ENCODE peak calls at places on chromosomes 2 and 18, in four cellular contexts. E is GM12878, Q is HL-60, V is K562. J is an unnamed sample.

GRCh38 chr2:1837022-1837421 is 92.7 kb upstream of the PXDN start:
- DNase-seq in E (no peak), Q (no peak), V (no peak), J (no peak)

GRCh38 chr2:69915050-69915945 is at the start of gene MXD1:
- DNase-seq in E (no peak), Q (no peak), V (peak), J (no peak)

GRCh38 chr2:24435391-24436316 is 55.4 kb upstream of the NCOA1 start:
- DNase-seq in E (no peak), Q (no peak), V (no peak), J (no peak)

GRCh38 chr2:14855751-14856150 is 223.2 kb downstream of the LRATD1 start:
- DNase-seq in E (no peak), Q (no peak), V (no peak), J (no peak)

GRCh38 chr2:204574473-204574872 is 29.2 kb downstream of the PARD3B start:
- DNase-seq in E (no peak), Q (no peak), V (no peak), J (no peak)

GRCh38 chr2:74267068-74267467 is 68.7 kb downstream of the MTHFD2 start:
- DNase-seq in E (no peak), Q (no peak), V (peak), J (peak)

GRCh38 chr2:95299961-95300360 is 2.8 kb downstream of the KCNIP3 start:
- DNase-seq in E (no peak), Q (no peak), V (no peak), J (no peak)

GRCh38 chr2:210556355-210556980 is at the start of gene CPS1:
- DNase-seq in E (no peak), Q (no peak), V (no peak), J (no peak)

GRCh38 chr2:30266705-30267104 is 35.4 kb downstream of the LBH start:
- DNase-seq in E (no peak), Q (no peak), V (no peak), J (no peak)

GRCh38 chr2:159615187-159615935 is 987 bp downstream of the BAZ2B start:
- DNase-seq in E (peak), Q (peak), V (peak), J (peak)

GRCh38 chr2:159613515-159614336 is 2.6 kb downstream of the BAZ2B start:
- DNase-seq in E (no peak), Q (no peak), V (peak), J (no peak)

GRCh38 chr2:159609933-159610523 is 6.3 kb downstream of the BAZ2B start:
- DNase-seq in E (no peak), Q (no peak), V (no peak), J (no peak)

GRCh38 chr2:159614534-159615186 is 1.7 kb downstream of the BAZ2B start:
- DNase-seq in E (no peak), Q (no peak), V (no peak), J (no peak)

GRCh38 chr2:159612255-159612901 is 4.0 kb downstream of the BAZ2B start:
- DNase-seq in E (no peak), Q (no peak), V (peak), J (no peak)
- TF ChIP-seq SPI1 in E (no peak), Q (no peak), V (no peak), J (no peak)

DNA sequence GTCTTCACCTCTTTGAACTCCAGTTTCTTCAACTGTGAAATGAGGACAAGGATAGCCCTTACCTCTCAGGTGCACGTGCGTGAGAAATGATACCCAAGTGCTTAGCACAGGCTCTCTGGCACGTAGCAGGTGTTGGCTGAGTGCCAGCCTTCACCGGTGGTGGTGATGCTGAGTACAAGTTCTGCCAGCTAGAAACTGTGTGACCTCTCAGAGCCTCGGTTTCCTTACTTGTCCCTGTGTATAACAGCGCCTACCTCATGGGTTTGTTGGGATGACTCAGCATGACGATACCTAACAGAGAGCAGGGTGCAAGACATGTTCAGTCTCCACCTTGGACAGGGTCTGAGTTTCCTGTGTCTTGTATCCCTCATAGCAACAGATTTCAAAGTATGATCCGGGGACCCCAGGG is 205.1 kb downstream of the TNS1 start:
- DNase-seq in E (no peak), Q (no peak), V (peak), J (no peak)
- TF ChIP-seq SPI1 in E (no peak), Q (no peak), V (no peak), J (no peak)

GRCh38 chr2:149023091-149023490 is 15.4 kb upstream of the LYPD6B start:
- DNase-seq in E (no peak), Q (no peak), V (no peak), J (no peak)

GRCh38 chr2:149021271-149021719 is 17.2 kb upstream of the LYPD6B start:
- DNase-seq in E (peak), Q (no peak), V (no peak), J (no peak)

GRCh38 chr2:149020432-149020851 is 18.1 kb upstream of the LYPD6B start:
- DNase-seq in E (peak), Q (no peak), V (no peak), J (no peak)

GRCh38 chr2:149019768-149020167 is 18.7 kb upstream of the LYPD6B start:
- DNase-seq in E (peak), Q (no peak), V (no peak), J (no peak)

DNA sequence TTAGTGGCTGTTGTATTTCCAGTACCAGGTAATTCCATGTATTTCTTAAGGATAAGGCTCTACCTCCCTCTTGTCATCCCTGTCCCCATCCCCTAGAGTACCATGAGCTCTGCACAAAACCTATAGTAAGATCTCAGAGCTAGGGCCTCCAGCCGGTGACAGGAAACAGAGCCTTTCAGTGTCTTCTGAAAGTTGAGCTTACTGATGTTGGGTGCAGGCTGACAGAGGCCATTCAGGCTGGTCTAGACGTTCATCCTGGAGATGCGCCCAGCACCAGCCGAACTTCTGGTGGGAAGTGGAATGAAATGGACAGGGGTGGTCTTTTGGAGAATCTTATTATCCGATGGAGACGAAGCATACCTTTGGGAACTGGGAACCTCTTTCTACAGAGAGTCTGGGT is 16.7 kb upstream of the LYPD6B start:
- DNase-seq in E (peak), Q (no peak), V (no peak), J (no peak)
- TF ChIP-seq SPI1 in E (no peak), Q (no peak), V (no peak), J (no peak)

DNA sequence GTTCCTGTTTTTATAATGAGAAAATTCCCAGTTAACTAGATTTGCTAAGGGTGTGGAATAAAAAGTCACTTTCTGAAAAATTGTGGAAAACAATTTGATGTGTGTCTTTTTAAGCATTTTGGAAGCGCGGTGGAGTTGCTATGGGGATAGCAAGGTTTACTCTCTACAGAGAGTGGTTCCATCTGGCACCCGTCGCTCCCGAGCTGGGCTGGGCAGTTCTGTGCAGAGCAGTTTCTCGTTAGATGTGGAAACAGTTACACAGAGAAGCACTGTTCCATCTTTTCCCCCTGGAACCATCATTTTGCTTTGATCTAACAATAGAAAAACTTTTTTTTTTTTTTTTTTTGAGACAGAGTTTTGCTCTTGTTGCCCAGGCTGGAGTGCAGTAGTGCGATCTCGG is 17.4 kb downstream of the LDLRAD4 start:
- DNase-seq in E (no peak), Q (no peak), V (no peak), J (no peak)
- TF ChIP-seq SPI1 in E (no peak), Q (no peak), V (no peak), J (no peak)

DNA sequence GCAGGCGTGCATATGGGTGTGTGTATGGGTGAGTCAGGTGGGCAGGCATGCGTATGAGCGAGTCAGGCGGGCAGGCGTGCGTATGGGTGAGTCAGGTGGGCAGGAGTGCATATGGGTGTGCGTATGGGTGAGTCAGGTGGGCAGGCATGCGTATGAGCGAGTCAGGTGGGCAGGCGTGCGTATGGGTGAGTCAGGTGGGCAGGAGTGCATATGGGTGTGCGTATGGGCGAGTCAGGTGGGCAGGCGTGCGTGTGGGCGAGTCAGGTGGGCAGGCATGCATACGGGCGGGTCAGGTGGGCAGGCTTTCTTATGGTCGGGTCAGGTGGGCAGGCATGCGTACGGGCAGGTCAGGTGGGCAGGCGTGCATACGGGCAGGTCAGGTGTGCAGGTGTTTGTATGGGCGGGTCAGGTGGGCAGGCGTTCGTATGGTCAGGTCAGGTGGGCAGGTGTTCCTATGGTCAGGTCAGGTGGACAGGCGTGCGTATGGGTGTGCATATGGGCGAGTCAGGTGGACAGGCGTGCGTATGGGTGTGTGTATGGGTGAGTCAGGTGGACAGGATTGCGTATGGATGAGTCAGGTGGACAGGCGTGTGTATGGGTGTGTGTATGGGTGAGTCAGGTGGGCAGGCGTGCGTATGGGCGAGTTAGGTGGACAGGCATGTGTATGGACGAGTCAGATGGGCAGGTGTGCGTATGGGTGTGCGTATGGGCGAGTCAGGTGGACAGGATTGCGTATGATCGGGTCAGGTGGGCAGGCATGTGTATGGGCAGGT is 28.7 kb upstream of the KLF11 start:
- DNase-seq in E (no peak), Q (no peak), V (no peak), J (no peak)
- TF ChIP-seq SPI1 in E (no peak), Q (no peak), V (no peak), J (no peak)

DNA sequence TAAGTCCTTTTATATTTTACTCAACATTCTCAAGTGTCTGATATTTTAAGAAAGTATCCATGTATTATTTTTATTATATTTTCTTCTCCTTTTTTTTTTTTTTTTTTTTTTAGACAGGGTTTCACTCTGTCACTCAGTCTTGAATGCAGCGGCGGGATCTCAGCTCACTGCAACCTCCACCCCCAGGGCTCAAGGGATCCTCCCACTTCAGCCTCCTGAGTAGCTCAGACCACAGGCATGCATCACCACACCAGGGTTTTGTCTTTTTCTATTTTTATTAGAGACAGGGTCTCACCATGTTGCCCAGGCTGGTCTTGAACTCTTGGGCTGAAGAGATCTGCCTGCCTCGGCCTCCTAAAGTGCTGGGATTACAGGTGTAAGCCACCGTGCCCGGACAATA is 212.1 kb downstream of the TCF4 start:
- DNase-seq in E (no peak), Q (no peak), V (no peak), J (no peak)
- TF ChIP-seq SPI1 in E (no peak), Q (no peak), V (no peak), J (no peak)

DNA sequence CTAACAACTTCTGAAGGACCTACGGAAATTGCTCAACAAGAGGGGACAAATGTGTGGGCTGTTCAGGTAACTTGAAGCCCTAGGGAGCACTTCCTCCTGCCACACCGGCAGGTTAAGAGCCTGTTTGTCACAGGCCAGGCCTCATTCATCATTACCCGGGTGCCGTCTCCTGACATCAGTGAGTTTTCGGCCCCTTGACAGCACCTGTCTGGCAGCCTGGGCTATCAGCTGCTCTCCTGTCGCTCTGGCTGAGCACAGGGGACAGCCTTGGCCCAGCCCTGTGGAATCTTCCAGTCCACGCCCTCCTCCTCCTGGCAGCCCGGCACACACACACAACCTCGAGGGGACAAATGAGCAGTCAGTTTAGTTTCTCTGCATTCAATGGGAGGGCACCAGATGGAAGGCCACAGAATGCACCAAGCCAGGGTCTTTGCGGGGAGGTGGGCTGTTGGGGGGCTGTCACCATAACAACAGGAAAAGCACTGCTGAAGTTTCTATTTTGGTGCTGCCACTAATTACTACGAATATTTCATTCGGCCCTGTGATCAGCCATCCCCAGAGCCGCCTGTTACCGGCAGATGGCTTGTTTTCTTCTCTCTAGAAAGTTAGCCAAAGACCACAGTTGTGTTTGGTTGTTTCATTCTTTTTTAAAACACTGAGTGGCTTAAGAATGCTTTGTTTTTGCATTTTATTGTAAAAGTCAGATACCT is 190.0 kb upstream of the NDUFV2 start:
- DNase-seq in E (no peak), Q (no peak), V (peak), J (peak)
- TF ChIP-seq SPI1 in E (peak), Q (no peak), V (peak), J (peak)

DNA sequence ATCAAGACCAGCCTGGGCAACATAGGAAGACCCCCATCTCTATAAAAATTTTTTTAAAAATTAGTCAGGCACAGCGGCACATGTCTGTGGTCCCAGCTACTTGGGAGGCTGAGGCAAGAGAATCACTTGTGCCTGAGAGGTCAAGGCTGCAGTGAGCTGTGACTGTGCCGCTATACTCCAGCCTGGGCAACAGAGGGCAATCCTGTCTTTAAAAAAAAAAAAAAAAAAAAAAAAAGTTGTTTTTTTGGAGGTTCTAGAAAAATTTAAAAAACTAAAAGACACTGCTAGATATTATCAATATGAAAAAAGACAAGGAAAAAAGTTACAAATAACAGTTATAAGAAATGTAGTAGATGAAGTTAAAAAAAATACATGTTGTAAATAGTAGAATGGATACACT is 56.1 kb upstream of the C2orf15 start:
- DNase-seq in E (no peak), Q (no peak), V (peak), J (no peak)
- TF ChIP-seq SPI1 in E (no peak), Q (no peak), V (no peak), J (no peak)

J was measured in GM12891.